ENCODE peak calls at places on chromosome 21, in eight cellular contexts. P, M, J, R, W, D, I and S are unnamed samples. For H3K9me2, the result is how much of the 10 kb centered on the place peaks cover.

GRCh38 chr21:17454315-17455027 is 58.4 kb upstream of the CXADR start:
- DNase-seq in J (peak), M (peak), I (peak), R (peak), P (peak), W (peak), D (peak), S (peak)

GRCh38 chr21:17612023-17612564 is 607 bp downstream of the BTG3 start:
- DNase-seq in D (peak), W (peak), P (peak), R (peak), J (no peak), M (peak), I (peak), S (no peak)

GRCh38 chr21:40053007-40053406 is 185.8 kb downstream of the PCP4 start:
- DNase-seq in W (no peak), M (peak), I (no peak), R (no peak), J (no peak), P (peak), D (no peak), S (no peak)

GRCh38 chr21:41542727-41543126 is 34.8 kb upstream of the TMPRSS2 start:
- DNase-seq in R (no peak), W (no peak), M (no peak), J (no peak), D (peak), P (no peak), I (no peak), S (no peak)

GRCh38 chr21:17441370-17441769 is 71.5 kb upstream of the CXADR start:
- DNase-seq in M (no peak), W (no peak), I (no peak), J (no peak), D (peak), R (no peak), P (peak), S (peak)

GRCh38 chr21:25916226-25916625 is 181.5 kb downstream of the GABPA start:
- DNase-seq in I (no peak), M (no peak), J (no peak), P (no peak), R (no peak), W (no peak), D (no peak), S (peak)

GRCh38 chr21:16169810-16170209 is 440.0 kb downstream of the USP25 start:
- DNase-seq in P (no peak), R (no peak), D (no peak), M (no peak), I (no peak), W (no peak), J (no peak), S (no peak)

GRCh38 chr21:27636671-27637070 is 669.8 kb upstream of the ADAMTS5 start:
- DNase-seq in R (no peak), P (no peak), D (no peak), J (no peak), M (no peak), I (no peak), W (no peak), S (no peak)

GRCh38 chr21:34243562-34243961 is 120.2 kb upstream of the KCNE2 start:
- DNase-seq in D (peak), P (no peak), I (peak), W (peak), M (peak), J (peak), R (peak), S (peak)

GRCh38 chr21:38661296-38662223 is 144.2 kb upstream of the ETS2 start:
- DNase-seq in I (peak), P (peak), M (peak), D (peak), J (no peak), R (no peak), W (no peak), S (no peak)

GRCh38 chr21:27532081-27532480 is 565.2 kb upstream of the ADAMTS5 start:
- DNase-seq in M (no peak), R (no peak), J (no peak), D (no peak), P (peak), W (no peak), I (peak), S (peak)

GRCh38 chr21:36419996-36420395 is 34.8 kb downstream of the CHAF1B start:
- DNase-seq in P (peak), J (peak), W (peak), D (peak), I (peak), R (peak), M (peak), S (peak)

GRCh38 chr21:27346041-27346448 is 379.2 kb upstream of the ADAMTS5 start:
- DNase-seq in M (no peak), I (peak), W (no peak), J (no peak), P (no peak), R (no peak), D (no peak), S (peak)

GRCh38 chr21:42227909-42228708 is 9.2 kb downstream of the ABCG1 start:
- DNase-seq in I (peak), M (peak), R (peak), W (peak), D (peak), P (peak), J (peak), S (peak)

GRCh38 chr21:41927727-41928409 is 25.9 kb downstream of the C2CD2 start:
- DNase-seq in R (peak), J (no peak), W (peak), I (no peak), P (no peak), M (no peak), D (no peak), S (no peak)

GRCh38 chr21:37204580-37204979 is 62.6 kb downstream of the VPS26C start:
- DNase-seq in M (no peak), P (no peak), W (no peak), R (no peak), D (no peak), J (no peak), I (no peak), S (no peak)

GRCh38 chr21:40176732-40177131 is 309.5 kb downstream of the PCP4 start:
- DNase-seq in I (no peak), P (no peak), W (peak), D (no peak), R (no peak), M (peak), J (no peak), S (no peak)

GRCh38 chr21:38343691-38344090 is 86.9 kb downstream of the KCNJ15 start:
- DNase-seq in P (peak), R (no peak), W (no peak), M (no peak), J (no peak), I (peak), D (no peak), S (peak)

GRCh38 chr21:41207401-41208388 is 39.7 kb downstream of the BACE2 start:
- DNase-seq in R (no peak), I (peak), D (no peak), J (no peak), P (peak), M (no peak), W (peak), S (no peak)

GRCh38 chr21:35045539-35046222 is 3.4 kb downstream of the RUNX1 start:
- DNase-seq in R (no peak), P (no peak), I (no peak), M (no peak), J (no peak), W (no peak), D (no peak), S (no peak)

GRCh38 chr21:34176442-34176841 is 103.1 kb downstream of the MRPS6 start:
- DNase-seq in R (no peak), P (no peak), W (no peak), D (no peak), I (no peak), M (no peak), J (no peak), S (no peak)

GRCh38 chr21:41366522-41367151 is 4.8 kb downstream of the MX2 start:
- DNase-seq in W (no peak), I (peak), M (no peak), J (no peak), P (peak), R (peak), D (no peak), S (peak)

DNA sequence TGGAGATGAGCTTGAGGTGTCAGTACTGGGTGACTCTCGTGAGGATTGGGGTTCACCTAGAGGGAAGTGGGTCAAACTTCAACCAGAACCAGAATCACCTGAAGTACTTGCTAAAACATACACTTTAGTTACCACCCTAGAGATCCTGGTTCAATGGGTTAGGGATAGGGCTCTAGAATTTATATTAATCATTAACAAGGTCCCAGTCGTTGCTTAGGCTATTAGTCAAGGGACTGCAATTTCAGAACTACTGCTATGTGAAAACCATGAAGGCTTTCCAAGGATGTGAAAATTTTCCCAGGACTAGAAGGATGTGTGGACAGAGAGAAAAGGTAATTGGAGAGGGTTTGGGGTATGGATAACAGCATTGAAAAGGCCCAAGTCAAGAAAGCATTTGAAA is 162.6 kb downstream of the GRIK1 start:
- DNase-seq in D (no peak), R (no peak), J (no peak), M (no peak), W (no peak), I (no peak), P (no peak), S (no peak)
- H3K9me2 ChIP-seq in D (under half), R (under half), J (under half), M (under half), W (under half), I (under half), P (under half), S (under half)

DNA sequence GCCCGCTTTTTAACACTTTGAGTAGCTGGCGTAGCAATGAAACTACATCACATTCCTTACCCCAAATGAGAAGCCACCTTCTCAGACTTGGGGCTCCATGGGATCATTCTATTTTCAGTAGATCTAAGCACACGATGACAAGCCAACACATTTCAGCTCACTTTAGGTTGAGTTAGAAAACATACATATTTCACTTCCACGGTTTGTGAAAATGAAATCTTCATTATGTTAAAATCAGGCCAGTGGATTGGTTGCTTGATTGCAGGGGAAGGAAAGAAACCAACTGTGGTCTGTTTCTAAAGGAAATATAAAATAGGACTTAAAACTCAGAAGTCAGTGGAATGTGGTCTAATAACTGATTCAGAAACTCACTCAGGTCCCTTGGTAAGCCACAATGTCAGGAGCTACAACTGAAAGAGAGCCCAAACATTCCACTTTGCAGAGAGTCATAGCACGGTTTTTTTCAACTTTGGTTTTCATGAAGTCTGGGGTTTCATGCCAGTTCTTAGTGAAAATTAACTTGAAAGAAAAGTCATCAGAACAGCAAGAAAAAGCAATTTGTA is 82.3 kb upstream of the TIAM1 start:
- DNase-seq in P (no peak), J (no peak), D (no peak), W (peak), R (no peak), M (no peak), I (peak), S (no peak)
- H3K27ac ChIP-seq in P (no peak), J (no peak), D (peak), W (peak), R (no peak), M (no peak), I (no peak), S (no peak)

GRCh38 chr21:14740116-14740515 is 194.0 kb upstream of the SAMSN1 start:
- DNase-seq in I (no peak), P (no peak), D (no peak), M (no peak), R (no peak), W (no peak), J (no peak), S (no peak)

GRCh38 chr21:14740692-14741091 is 194.6 kb upstream of the SAMSN1 start:
- DNase-seq in D (no peak), W (no peak), J (no peak), P (no peak), R (no peak), M (no peak), I (peak), S (peak)

GRCh38 chr21:14742119-14742518 is 196.0 kb upstream of the SAMSN1 start:
- DNase-seq in W (no peak), P (no peak), J (no peak), M (no peak), R (no peak), I (no peak), D (no peak), S (peak)

GRCh38 chr21:14741237-14741636 is 195.1 kb upstream of the SAMSN1 start:
- DNase-seq in P (peak), I (no peak), R (no peak), M (no peak), J (peak), W (no peak), D (no peak), S (peak)

GRCh38 chr21:14744368-14744767 is 198.3 kb upstream of the SAMSN1 start:
- DNase-seq in W (no peak), P (no peak), R (no peak), D (no peak), I (no peak), M (no peak), J (no peak), S (no peak)
- TF ChIP-seq EZH2phosphoT487 in W (no peak), P (no peak), R (no peak), D (no peak), I (no peak), M (no peak), J (no peak), S (no peak)

DNA sequence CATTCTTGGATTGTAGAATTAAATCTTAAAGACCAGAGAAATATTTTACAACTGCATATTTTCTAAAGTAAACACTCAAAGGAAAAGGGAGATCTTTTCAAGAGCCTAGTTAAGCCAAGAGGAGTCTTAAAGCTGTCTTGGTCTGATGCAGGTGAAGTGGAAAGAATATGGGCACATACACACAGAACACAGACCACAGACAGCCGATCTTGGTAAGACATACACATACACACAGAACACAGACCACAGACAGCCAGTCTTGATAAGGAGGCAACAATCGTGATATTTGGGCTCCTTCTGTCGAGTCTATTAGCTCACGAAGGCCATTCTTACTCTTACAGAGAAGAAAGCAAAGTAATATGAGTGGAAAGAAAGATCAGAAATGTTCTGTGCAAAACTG is 1153.9 kb upstream of the TMPRSS15 start:
- DNase-seq in J (no peak), D (no peak), R (no peak), I (no peak), W (no peak), P (no peak), M (no peak), S (no peak)
- H3K9me2 ChIP-seq in J (under half), D (under half), R (under half), I (under half), W (under half), P (under half), M (under half), S (under half)

DNA sequence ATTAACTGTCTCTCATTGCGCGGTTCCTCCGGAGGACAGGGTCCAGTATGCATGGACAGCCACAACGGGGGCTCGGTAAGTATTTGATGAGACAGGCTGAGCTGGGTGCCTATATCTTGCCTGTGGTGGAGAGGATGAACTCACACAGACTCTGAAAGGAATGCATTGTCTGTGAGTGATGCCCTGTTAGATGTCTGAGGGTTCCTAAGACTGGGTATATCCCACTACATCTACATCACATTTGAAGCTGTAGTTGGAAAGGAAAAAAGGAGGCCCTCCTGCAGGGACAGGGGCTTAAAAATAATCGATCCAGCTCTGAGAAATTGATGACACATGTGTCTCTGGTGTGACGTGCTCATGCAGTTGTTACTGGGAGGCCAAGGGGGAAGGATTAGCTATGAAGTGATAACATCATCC is 1.9 kb downstream of the ADARB1 start:
- DNase-seq in D (no peak), I (peak), W (no peak), M (no peak), R (no peak), J (no peak), P (no peak), S (peak)
- H3K27ac ChIP-seq in D (no peak), I (peak), W (no peak), M (peak), R (no peak), J (no peak), P (no peak), S (no peak)